ENCODE peak calls at places on chromosomes 2 and 18, in four cellular contexts. F is left ventricle myocardium inferior, Z is cardiac muscle cell, M is lower lobe of right lung. V is an unnamed sample.

GRCh38 chr18:13239557-13239956 is 21.0 kb downstream of the LDLRAD4 start:
- DNase-seq in F (no peak), Z (no peak), M (peak; percentile 32), V (no peak)

GRCh38 chr2:132877923-132878322 is 207.9 kb upstream of the LYPD1 start:
- DNase-seq in Z (no peak), F (no peak), M (no peak), V (no peak)

GRCh38 chr18:33560686-33561370 is 17.2 kb upstream of the ASXL3 start:
- DNase-seq in M (no peak), Z (peak; percentile 37), F (no peak), V (peak; percentile 25)

GRCh38 chr2:203451011-203451410 is 84.1 kb downstream of the RAPH1 start:
- DNase-seq in M (no peak), F (no peak), Z (no peak), V (peak; percentile 59)

GRCh38 chr2:240465268-240465764 is 29.9 kb downstream of the GPC1 start:
- DNase-seq in Z (no peak), M (peak; percentile 39), F (peak; percentile 14), V (no peak)

GRCh38 chr2:223459328-223459939 is 142.7 kb downstream of the SCG2 start:
- DNase-seq in Z (peak; percentile 60), M (no peak), F (no peak), V (peak; percentile 61)

GRCh38 chr2:13001408-13001807 is 284.7 kb downstream of the TRIB2 start:
- DNase-seq in F (no peak), Z (no peak), M (no peak), V (no peak)

GRCh38 chr2:56224316-56224715 is 40.5 kb downstream of the CCDC85A start:
- DNase-seq in Z (no peak), F (no peak), M (no peak), V (no peak)

GRCh38 chr2:159755788-159756187 is 42.2 kb downstream of the CD302 start:
- DNase-seq in Z (peak; percentile 25), M (no peak), F (no peak), V (no peak)

GRCh38 chr2:136233315-136233714 is 115.4 kb upstream of the CXCR4 start:
- DNase-seq in M (no peak), Z (no peak), F (no peak), V (no peak)

GRCh38 chr2:84723831-84724230 is 157.1 kb downstream of the TRABD2A start:
- DNase-seq in Z (no peak), F (no peak), M (no peak), V (no peak)

GRCh38 chr2:121965666-121966065 is 210.2 kb downstream of the TSN start:
- DNase-seq in F (no peak), Z (no peak), M (no peak), V (no peak)

GRCh38 chr2:73301636-73302035 is 8.3 kb upstream of the EGR4 start:
- DNase-seq in Z (no peak), F (no peak), M (no peak), V (no peak)

GRCh38 chr18:62505669-62506494 is 16.9 kb upstream of the ZCCHC2 start:
- DNase-seq in F (no peak), M (no peak), Z (no peak), V (no peak)

GRCh38 chr2:18167871-18168270 is 289.4 kb downstream of the KCNS3 start:
- DNase-seq in M (no peak), F (no peak), Z (no peak), V (peak; percentile 29)

GRCh38 chr18:34483198-34483597 is 226.9 kb upstream of the DTNA start:
- DNase-seq in Z (no peak), F (no peak), M (no peak), V (no peak)

GRCh38 chr2:47269316-47270232 is 114.5 kb upstream of the STPG4 start:
- DNase-seq in Z (peak; percentile 89), F (peak; percentile 22), M (peak; percentile 50), V (peak; percentile 96)

GRCh38 chr18:5868218-5868904 is 27.0 kb downstream of the TMEM200C start:
- DNase-seq in M (peak; percentile 59), Z (peak; percentile 91), F (peak; percentile 25), V (peak; percentile 89)

GRCh38 chr2:111705711-111706323 is 178.2 kb downstream of the ANAPC1 start:
- DNase-seq in Z (peak; percentile 57), F (no peak), M (no peak), V (peak; percentile 98)

GRCh38 chr18:23223641-23224040 is 88.4 kb downstream of the CABLES1 start:
- DNase-seq in M (no peak), Z (no peak), F (no peak), V (no peak)

GRCh38 chr18:23225518-23225917 is 90.2 kb downstream of the CABLES1 start:
- DNase-seq in F (no peak), M (no peak), Z (peak; percentile 96), V (peak; percentile 95)

GRCh38 chr18:23215294-23215693 is 80.0 kb downstream of the CABLES1 start:
- DNase-seq in Z (no peak), F (no peak), M (no peak), V (no peak)

GRCh38 chr18:23217781-23218180 is 82.5 kb downstream of the CABLES1 start:
- DNase-seq in F (no peak), Z (no peak), M (no peak), V (no peak)

GRCh38 chr18:23220355-23220754 is 85.1 kb downstream of the CABLES1 start:
- DNase-seq in F (no peak), Z (no peak), M (peak; percentile 86), V (no peak)
- TF ChIP-seq CTCF in F (no peak), Z (no peak), M (no peak), V (no peak)

DNA sequence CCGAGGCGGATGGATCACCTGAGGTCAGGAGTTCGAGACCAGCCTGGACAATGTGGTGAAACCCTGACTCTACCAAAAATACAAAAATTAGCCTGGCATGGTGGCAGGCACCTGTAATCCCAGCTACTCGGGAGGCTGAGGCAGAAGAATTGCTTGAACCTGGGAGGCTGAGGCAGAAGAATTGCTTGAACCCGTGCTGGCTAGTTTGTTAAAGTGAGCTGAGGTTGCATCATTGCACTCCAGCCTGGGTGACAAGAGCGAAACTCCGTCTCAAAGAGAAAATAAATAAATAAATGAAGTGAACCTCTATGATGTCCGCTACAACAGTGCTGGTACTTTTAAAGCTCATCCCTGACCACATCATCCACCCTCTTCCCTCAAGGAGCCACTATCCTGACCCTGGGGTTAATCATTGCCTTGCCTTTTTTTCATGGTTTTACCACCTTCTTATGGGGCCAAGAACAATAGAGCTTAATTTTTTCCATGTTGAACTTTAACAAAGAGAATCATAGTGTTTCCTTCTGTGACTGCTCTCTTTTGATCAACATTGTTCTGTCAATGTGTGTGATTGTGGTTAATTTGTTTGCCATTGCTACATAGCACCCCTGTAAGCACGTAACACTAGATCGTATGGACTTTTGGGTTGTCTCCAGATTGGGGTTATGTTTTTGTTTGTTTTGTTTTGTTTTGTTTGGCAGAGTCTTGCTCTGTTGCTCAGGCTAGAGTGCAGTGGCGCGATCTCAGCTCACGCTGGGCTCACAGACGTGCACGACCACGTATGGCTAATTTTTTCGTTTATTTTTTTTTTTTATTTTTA is 17.1 kb upstream of the ATRAID start:
- DNase-seq in Z (no peak), M (no peak), F (no peak), V (peak; percentile 37)
- H3K4me3 ChIP-seq in Z (no peak overlapping the region), M (no peak overlapping the region), F (no peak overlapping the region), V (no peak overlapping the region)

GRCh38 chr2:207767461-207768167 is 2.1 kb downstream of the FZD5 start:
- DNase-seq in M (peak; percentile 82), Z (peak; percentile 41), F (peak; percentile 33), V (peak; percentile 20)
- TF ChIP-seq CTCF in M (no peak), Z (peak; percentile 44), F (peak; percentile 55), V (peak; percentile 49)

DNA sequence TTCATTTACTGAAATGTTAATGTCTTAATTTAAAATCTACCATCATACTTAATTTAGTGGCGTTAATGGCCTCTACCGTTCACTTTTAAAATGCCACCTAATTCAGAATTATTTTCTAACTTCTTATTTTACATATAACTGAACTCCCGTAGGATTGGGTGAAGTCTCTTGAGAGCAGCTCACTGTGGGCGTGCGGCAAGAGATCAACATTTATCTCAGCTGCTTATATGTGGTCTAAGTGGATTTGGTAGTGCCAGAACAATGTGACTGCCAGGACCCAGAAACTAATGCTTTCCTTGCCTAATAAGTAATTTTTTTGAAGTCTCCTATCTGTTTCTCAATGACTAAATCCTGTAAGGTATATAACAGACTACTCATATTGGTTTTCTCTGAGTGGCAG is 11.1 kb upstream of the NFE2L2 start:
- DNase-seq in M (no peak), F (no peak), Z (peak; percentile 85), V (peak; percentile 59)
- H3K4me3 ChIP-seq in M (no peak overlapping the region), F (peak overlapping the region; percentile 12), Z (no peak overlapping the region), V (no peak overlapping the region)

GRCh38 chr2:143051480-143051879 is 77.7 kb upstream of the ARHGAP15 start:
- DNase-seq in Z (no peak), M (no peak), F (no peak), V (no peak)
- TF ChIP-seq CTCF in Z (no peak), M (no peak), F (no peak), V (no peak)

DNA sequence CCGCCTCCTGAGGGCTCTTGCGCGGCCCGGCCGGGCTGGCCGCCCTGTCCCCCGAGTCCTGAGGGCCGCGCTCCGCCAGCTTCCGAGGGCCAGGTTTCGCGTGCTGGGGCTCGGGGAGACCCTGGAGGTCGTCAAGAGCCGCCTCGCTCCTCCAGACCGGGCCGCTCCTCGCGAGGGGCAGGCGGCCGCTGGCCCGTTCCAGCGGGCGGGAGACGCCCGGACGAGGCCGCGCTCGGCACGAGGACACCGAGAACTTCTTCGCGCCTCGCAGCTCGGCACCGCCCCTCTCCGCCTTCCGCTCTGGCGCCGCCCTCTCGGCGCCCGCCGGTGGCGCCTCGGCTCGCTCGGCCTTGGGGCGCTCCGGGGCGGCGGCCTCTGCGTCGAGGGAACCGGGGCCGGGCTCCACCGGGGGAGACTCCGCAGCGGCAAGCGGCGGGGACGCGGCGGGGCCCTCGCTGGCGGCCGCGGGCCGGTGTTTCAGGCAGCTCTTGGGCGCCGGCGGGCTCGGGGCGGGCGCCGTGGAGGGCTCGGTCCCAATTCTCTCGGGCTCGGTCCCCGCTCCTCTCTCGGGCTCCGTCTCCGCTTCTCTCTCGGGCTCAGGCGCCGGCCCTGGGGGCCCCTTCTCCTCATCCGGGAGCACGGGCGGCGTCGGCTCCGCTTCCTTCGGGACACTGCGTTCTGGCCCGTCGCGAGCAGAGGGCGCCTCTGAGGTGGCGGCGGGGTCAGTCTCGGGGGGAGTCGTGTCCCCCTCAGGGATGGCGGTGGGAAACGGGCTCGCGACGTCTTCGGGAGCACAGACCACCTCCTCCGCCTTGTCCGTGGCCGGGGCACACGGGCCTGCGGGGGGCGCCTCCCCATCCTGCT is 91.6 kb upstream of the MGAT4A start:
- DNase-seq in M (peak; percentile 81), F (peak; percentile 71), Z (no peak), V (no peak)
- H3K4me3 ChIP-seq in M (peak overlapping the region; percentile 55), F (peak overlapping the region; percentile 70), Z (peak overlapping the region; percentile 23), V (no peak overlapping the region)

GRCh38 chr2:31694444-31694843 is 113.7 kb upstream of the SRD5A2 start:
- DNase-seq in F (no peak), Z (peak; percentile 12), M (no peak), V (no peak)
- TF ChIP-seq CTCF in F (no peak), Z (no peak), M (no peak), V (no peak)

V was measured in astrocyte of the spinal cord.